ENCODE peak calls at places on chromosomes 7 and 10, in seven cellular contexts. One of them, this sample, is unnamed.

GRCh38 chr10:120495226-120495625 is 38.2 kb downstream of the PLPP4 start:
- DNase-seq in lower lobe of right lung: no peak
- DNase-seq in endodermal cell: peak; percentile 23
- DNase-seq in H9: no peak
- DNase-seq in astrocyte: peak; percentile 89
- DNase-seq in heart left ventricle: no peak
- DNase-seq in suprapubic skin: no peak
- DNase-seq in this sample: no peak

GRCh38 chr10:127196227-127196954 is at the start of gene INSYN2A:
- DNase-seq in heart left ventricle: peak; percentile 52
- DNase-seq in suprapubic skin: no peak
- DNase-seq in astrocyte: peak; percentile 44
- DNase-seq in endodermal cell: peak; percentile 90
- DNase-seq in lower lobe of right lung: no peak
- DNase-seq in H9: peak; percentile 73
- DNase-seq in this sample: no peak

GRCh38 chr10:113300628-113301027 is 252.2 kb upstream of the HABP2 start:
- DNase-seq in suprapubic skin: no peak
- DNase-seq in H9: no peak
- DNase-seq in endodermal cell: no peak
- DNase-seq in heart left ventricle: no peak
- DNase-seq in astrocyte: no peak
- DNase-seq in lower lobe of right lung: no peak
- DNase-seq in this sample: no peak

GRCh38 chr7:148700693-148701092 is 2.0 kb downstream of the CUL1 start:
- DNase-seq in heart left ventricle: no peak
- DNase-seq in astrocyte: peak; percentile 56
- DNase-seq in lower lobe of right lung: no peak
- DNase-seq in endodermal cell: no peak
- DNase-seq in suprapubic skin: no peak
- DNase-seq in H9: no peak
- DNase-seq in this sample: no peak

GRCh38 chr10:60425392-60426110 is 35.9 kb upstream of the ANK3 start:
- DNase-seq in lower lobe of right lung: no peak
- DNase-seq in H9: no peak
- DNase-seq in astrocyte: peak; percentile 92
- DNase-seq in heart left ventricle: no peak
- DNase-seq in suprapubic skin: no peak
- DNase-seq in endodermal cell: no peak
- DNase-seq in this sample: no peak

GRCh38 chr7:5276611-5277010 is 6.1 kb upstream of the SLC29A4 start:
- DNase-seq in astrocyte: no peak
- DNase-seq in lower lobe of right lung: no peak
- DNase-seq in H9: no peak
- DNase-seq in suprapubic skin: no peak
- DNase-seq in endodermal cell: no peak
- DNase-seq in heart left ventricle: no peak
- DNase-seq in this sample: no peak

GRCh38 chr7:2923291-2923781 is 79.2 kb upstream of the GNA12 start:
- DNase-seq in lower lobe of right lung: no peak
- DNase-seq in endodermal cell: no peak
- DNase-seq in heart left ventricle: no peak
- DNase-seq in astrocyte: no peak
- DNase-seq in suprapubic skin: no peak
- DNase-seq in H9: no peak
- DNase-seq in this sample: no peak

GRCh38 chr7:104980440-104980839 is 33.6 kb upstream of the KMT2E start:
- DNase-seq in endodermal cell: no peak
- DNase-seq in lower lobe of right lung: no peak
- DNase-seq in suprapubic skin: no peak
- DNase-seq in heart left ventricle: no peak
- DNase-seq in astrocyte: peak; percentile 55
- DNase-seq in H9: no peak
- DNase-seq in this sample: no peak

GRCh38 chr10:4249841-4250496 is 465.0 kb upstream of the KLF6 start:
- DNase-seq in astrocyte: no peak
- DNase-seq in heart left ventricle: no peak
- DNase-seq in lower lobe of right lung: no peak
- DNase-seq in endodermal cell: no peak
- DNase-seq in suprapubic skin: no peak
- DNase-seq in H9: no peak
- DNase-seq in this sample: no peak

GRCh38 chr7:36573066-36573465 is 151.2 kb downstream of the AOAH start:
- DNase-seq in H9: no peak
- DNase-seq in suprapubic skin: no peak
- DNase-seq in heart left ventricle: no peak
- DNase-seq in lower lobe of right lung: peak; percentile 50
- DNase-seq in endodermal cell: no peak
- DNase-seq in astrocyte: no peak
- DNase-seq in this sample: no peak

GRCh38 chr10:127132434-127132833 is 64.0 kb downstream of the INSYN2A start:
- DNase-seq in H9: no peak
- DNase-seq in lower lobe of right lung: no peak
- DNase-seq in endodermal cell: no peak
- DNase-seq in heart left ventricle: no peak
- DNase-seq in suprapubic skin: no peak
- DNase-seq in astrocyte: no peak
- DNase-seq in this sample: no peak

GRCh38 chr10:373015-373414 is 237.8 kb downstream of the ZMYND11 start:
- DNase-seq in endodermal cell: no peak
- DNase-seq in suprapubic skin: no peak
- DNase-seq in astrocyte: peak; percentile 69
- DNase-seq in lower lobe of right lung: no peak
- DNase-seq in heart left ventricle: no peak
- DNase-seq in H9: no peak
- DNase-seq in this sample: no peak

GRCh38 chr10:98572594-98572993 is 125.9 kb upstream of the HPS1 start:
- DNase-seq in astrocyte: no peak
- DNase-seq in suprapubic skin: no peak
- DNase-seq in endodermal cell: no peak
- DNase-seq in heart left ventricle: no peak
- DNase-seq in H9: no peak
- DNase-seq in lower lobe of right lung: no peak
- DNase-seq in this sample: no peak

GRCh38 chr10:69051303-69051702 is 36.6 kb upstream of the SRGN start:
- DNase-seq in heart left ventricle: peak; percentile 50
- DNase-seq in endodermal cell: no peak
- DNase-seq in astrocyte: no peak
- DNase-seq in lower lobe of right lung: peak; percentile 76
- DNase-seq in suprapubic skin: no peak
- DNase-seq in H9: no peak
- DNase-seq in this sample: no peak

DNA sequence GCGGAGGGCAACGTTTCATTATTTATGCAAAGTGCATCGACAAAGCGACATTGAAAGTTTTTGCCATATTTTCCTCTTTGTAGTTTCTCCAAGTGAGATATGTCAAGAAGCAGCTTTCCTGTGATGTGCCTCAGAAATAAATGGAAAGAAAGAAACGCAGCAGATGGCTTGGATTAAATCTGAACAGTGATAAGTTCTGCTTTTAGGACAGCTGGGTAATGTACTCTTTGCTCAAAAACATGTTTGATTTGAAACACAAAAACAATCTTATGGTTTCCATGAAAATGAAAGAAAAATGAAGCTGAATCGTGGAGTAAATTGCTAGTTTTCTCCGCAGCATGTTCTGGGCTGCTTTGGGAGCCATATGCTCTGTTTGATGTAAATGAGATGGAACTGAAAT is 166.2 kb downstream of the PTPRN2 start:
- DNase-seq in suprapubic skin: no peak
- DNase-seq in lower lobe of right lung: no peak
- DNase-seq in H9: no peak
- DNase-seq in endodermal cell: no peak
- DNase-seq in astrocyte: no peak
- DNase-seq in heart left ventricle: no peak
- DNase-seq in this sample: no peak
- H3K9me3 ChIP-seq in suprapubic skin: no peaks in the 10 kb centered on the region
- H3K9me3 ChIP-seq in lower lobe of right lung: no peaks in the 10 kb centered on the region
- H3K9me3 ChIP-seq in H9: peaks cover 20% of the 10 kb centered on the region
- H3K9me3 ChIP-seq in endodermal cell: peaks cover 73% of the 10 kb centered on the region
- H3K9me3 ChIP-seq in astrocyte: peaks cover 17% of the 10 kb centered on the region
- H3K9me3 ChIP-seq in heart left ventricle: no peaks in the 10 kb centered on the region
- H3K9me3 ChIP-seq in this sample: no peaks in the 10 kb centered on the region

GRCh38 chr10:131701131-131701947 is 199.5 kb upstream of the PPP2R2D start:
- DNase-seq in endodermal cell: peak; percentile 21
- DNase-seq in suprapubic skin: peak; percentile 59
- DNase-seq in heart left ventricle: no peak
- DNase-seq in H9: peak; percentile 21
- DNase-seq in astrocyte: no peak
- DNase-seq in lower lobe of right lung: no peak
- DNase-seq in this sample: no peak

GRCh38 chr10:131703941-131704340 is 196.9 kb upstream of the PPP2R2D start:
- DNase-seq in suprapubic skin: peak; percentile 60
- DNase-seq in H9: no peak
- DNase-seq in endodermal cell: no peak
- DNase-seq in lower lobe of right lung: no peak
- DNase-seq in astrocyte: no peak
- DNase-seq in heart left ventricle: no peak
- DNase-seq in this sample: no peak

GRCh38 chr10:131700506-131700905 is 200.3 kb upstream of the PPP2R2D start:
- DNase-seq in heart left ventricle: no peak
- DNase-seq in astrocyte: no peak
- DNase-seq in suprapubic skin: peak; percentile 38
- DNase-seq in H9: no peak
- DNase-seq in endodermal cell: peak; percentile 30
- DNase-seq in lower lobe of right lung: no peak
- DNase-seq in this sample: no peak

GRCh38 chr10:131703527-131703926 is 197.3 kb upstream of the PPP2R2D start:
- DNase-seq in endodermal cell: peak; percentile 29
- DNase-seq in heart left ventricle: no peak
- DNase-seq in astrocyte: no peak
- DNase-seq in lower lobe of right lung: no peak
- DNase-seq in H9: peak; percentile 15
- DNase-seq in suprapubic skin: peak; percentile 26
- DNase-seq in this sample: no peak

DNA sequence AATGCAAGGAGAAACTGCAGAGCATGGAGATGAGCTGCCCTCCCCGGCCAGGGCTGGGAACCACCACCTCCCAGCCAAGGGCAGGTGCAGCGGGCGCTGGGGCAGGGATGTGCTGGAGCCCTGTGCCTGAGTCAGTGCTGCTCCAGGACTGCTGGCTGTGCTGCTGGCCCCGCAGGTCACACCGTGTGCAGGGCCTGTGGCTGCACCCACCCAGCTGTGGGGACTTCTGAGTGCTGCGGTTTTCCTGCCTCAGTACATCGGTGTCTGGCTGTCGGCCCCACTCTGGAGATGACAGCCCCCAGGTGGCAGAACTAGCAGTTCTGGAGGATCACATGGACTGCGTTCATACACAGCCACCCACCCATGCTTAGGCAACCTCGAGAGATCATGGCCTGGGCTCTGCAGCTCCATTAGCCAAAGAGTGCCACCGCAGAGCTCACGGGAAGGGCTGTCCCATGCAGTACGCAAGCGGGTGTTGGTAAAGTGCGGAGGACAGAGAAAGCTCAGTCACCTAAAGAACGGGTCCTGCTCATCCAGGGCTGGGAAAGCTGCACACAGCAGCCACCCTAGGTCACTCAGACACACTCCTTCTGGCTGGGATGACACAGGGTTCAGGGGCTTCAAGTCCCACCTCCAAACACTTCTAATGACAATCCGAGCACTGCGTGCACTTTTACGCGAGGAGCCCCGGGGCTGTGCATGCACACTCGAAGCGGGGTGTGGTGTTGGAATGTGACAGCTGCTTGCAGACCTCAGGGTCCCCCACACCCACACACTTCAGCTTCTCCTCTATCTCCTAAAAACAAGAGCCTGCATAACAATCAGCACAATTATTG is 198.1 kb upstream of the PPP2R2D start:
- DNase-seq in lower lobe of right lung: no peak
- DNase-seq in endodermal cell: peak; percentile 39
- DNase-seq in H9: peak; percentile 24
- DNase-seq in heart left ventricle: no peak
- DNase-seq in suprapubic skin: peak; percentile 63
- DNase-seq in astrocyte: no peak
- DNase-seq in this sample: no peak
- H3K9me3 ChIP-seq in lower lobe of right lung: peaks cover 14% of the 10 kb centered on the region
- H3K9me3 ChIP-seq in endodermal cell: no peaks in the 10 kb centered on the region
- H3K9me3 ChIP-seq in H9: no peaks in the 10 kb centered on the region
- H3K9me3 ChIP-seq in heart left ventricle: no peaks in the 10 kb centered on the region
- H3K9me3 ChIP-seq in suprapubic skin: peaks cover 4% of the 10 kb centered on the region
- H3K9me3 ChIP-seq in astrocyte: peaks cover 16% of the 10 kb centered on the region
- H3K9me3 ChIP-seq in this sample: peaks cover 11% of the 10 kb centered on the region

DNA sequence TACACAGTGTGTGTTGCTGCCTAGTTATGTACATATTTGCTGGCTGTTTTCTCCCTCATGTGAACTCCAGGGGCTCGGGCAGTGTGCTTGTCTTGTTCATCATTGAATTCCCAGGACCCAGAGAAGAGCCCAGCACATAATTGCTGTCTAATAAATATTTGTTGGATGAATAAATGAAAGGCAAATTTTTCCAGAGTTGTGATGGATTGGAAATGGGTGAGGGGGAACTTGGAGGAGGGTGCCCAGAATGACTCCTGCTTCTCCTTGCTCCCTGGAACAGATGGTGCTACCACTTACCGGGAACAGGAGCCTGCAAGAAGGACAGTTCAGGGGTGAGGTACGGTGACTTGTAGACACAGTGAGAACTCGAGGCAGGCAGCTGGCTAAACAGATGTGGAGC is 586.8 kb upstream of the MGMT start:
- DNase-seq in H9: no peak
- DNase-seq in suprapubic skin: no peak
- DNase-seq in endodermal cell: peak; percentile 15
- DNase-seq in lower lobe of right lung: no peak
- DNase-seq in astrocyte: no peak
- DNase-seq in heart left ventricle: no peak
- DNase-seq in this sample: no peak
- H3K9me3 ChIP-seq in H9: no peaks in the 10 kb centered on the region
- H3K9me3 ChIP-seq in suprapubic skin: no peaks in the 10 kb centered on the region
- H3K9me3 ChIP-seq in endodermal cell: no peaks in the 10 kb centered on the region
- H3K9me3 ChIP-seq in lower lobe of right lung: no peaks in the 10 kb centered on the region
- H3K9me3 ChIP-seq in astrocyte: peaks cover 10% of the 10 kb centered on the region
- H3K9me3 ChIP-seq in heart left ventricle: no peaks in the 10 kb centered on the region
- H3K9me3 ChIP-seq in this sample: no peaks in the 10 kb centered on the region

DNA sequence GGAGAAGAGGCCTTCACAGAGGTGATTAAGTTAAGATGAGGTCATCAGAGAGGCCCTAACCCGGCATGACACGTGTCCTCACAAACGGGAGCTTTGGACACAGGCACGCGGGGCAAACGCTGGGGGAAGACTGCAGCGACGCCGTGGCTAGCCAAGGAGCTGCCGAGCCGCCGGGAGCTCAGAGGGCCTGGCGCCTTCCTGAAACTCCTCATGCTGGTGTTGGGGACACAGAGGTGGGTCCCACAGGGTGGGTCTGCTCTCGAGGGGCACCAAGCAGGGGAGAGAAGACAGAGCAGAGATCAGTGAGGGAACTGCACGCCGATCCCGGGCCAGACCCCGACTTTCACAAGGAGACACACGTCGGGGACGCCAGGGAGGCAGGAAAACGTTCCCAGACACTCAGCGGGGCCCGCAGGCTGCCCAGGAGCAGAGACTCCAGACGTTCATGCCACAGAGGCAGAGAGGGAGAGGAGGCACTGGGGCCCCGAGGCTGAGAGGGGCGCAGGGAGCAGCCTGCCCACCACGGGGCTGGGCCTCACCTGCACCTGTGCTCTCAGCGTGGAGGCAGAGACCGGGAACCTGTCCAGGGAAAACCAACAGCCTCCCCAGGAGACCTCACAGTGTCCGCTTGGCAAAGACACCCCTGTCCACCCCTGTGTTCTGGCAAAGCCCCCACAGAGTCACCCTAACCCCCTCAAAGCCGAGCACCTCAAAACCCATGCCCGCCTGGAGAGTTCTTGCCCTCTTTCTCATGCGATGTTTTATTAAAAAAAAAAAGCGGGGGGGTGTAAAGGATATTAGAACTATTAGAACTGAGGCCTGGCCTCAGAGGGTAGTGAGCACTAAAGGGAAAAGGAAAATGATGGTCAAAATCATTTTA is 103.8 kb downstream of the PDGFA start:
- DNase-seq in heart left ventricle: no peak
- DNase-seq in lower lobe of right lung: peak; percentile 36
- DNase-seq in H9: peak; percentile 24
- DNase-seq in suprapubic skin: peak; percentile 69
- DNase-seq in astrocyte: no peak
- DNase-seq in endodermal cell: peak; percentile 45
- DNase-seq in this sample: no peak
- H3K9me3 ChIP-seq in heart left ventricle: peaks cover 13% of the 10 kb centered on the region
- H3K9me3 ChIP-seq in lower lobe of right lung: peaks cover 11% of the 10 kb centered on the region
- H3K9me3 ChIP-seq in H9: no peaks in the 10 kb centered on the region
- H3K9me3 ChIP-seq in suprapubic skin: no peaks in the 10 kb centered on the region
- H3K9me3 ChIP-seq in astrocyte: peaks cover 14% of the 10 kb centered on the region
- H3K9me3 ChIP-seq in endodermal cell: peaks cover 9% of the 10 kb centered on the region
- H3K9me3 ChIP-seq in this sample: peaks cover 16% of the 10 kb centered on the region

This sample was measured in stomach.